ENCODE peak calls at places on chromosomes 5 and 9, in eight cellular contexts. E is hepatocyte, W is OCI-LY7, V is psoas muscle, K is fibroblast of lung, J is neuronal stem cell, T is neural progenitor cell, P is kidney. Z is an unnamed sample.
A peak's percentile ranks its signal among the peaks of the same experiment; 100 is the strongest.

GRCh38 chr5:111548992-111549649 is 36.8 kb upstream of the STARD4 start:
- DNase-seq in T (no peak), J (no peak), V (no peak), E (no peak), P (no peak), W (no peak), K (no peak), Z (no peak)

GRCh38 chr5:19322716-19323485 is 665.1 kb downstream of the CDH18 start:
- DNase-seq in P (no peak), V (no peak), K (peak; percentile 75), W (no peak), T (no peak), E (peak; percentile 28), J (no peak), Z (no peak)

GRCh38 chr5:97529354-97529753 is 346.3 kb upstream of the RIOK2 start:
- DNase-seq in P (no peak), W (no peak), K (no peak), E (no peak), T (no peak), J (no peak), V (no peak), Z (no peak)

GRCh38 chr5:98415663-98416062 is 357.8 kb upstream of the RGMB start:
- DNase-seq in P (no peak), E (no peak), K (no peak), J (no peak), V (no peak), T (no peak), W (no peak), Z (no peak)

GRCh38 chr5:94793816-94794198 is 175.3 kb downstream of the SLF1 start:
- DNase-seq in J (no peak), W (no peak), V (no peak), K (peak; percentile 14), T (no peak), P (no peak), E (no peak), Z (no peak)

GRCh38 chr9:23015557-23015956 is 568.9 kb downstream of the DMRTA1 start:
- DNase-seq in V (no peak), J (no peak), P (no peak), K (no peak), W (no peak), T (no peak), E (no peak), Z (no peak)

GRCh38 chr9:109401990-109402318 is 81.1 kb upstream of the EPB41L4B start:
- DNase-seq in E (no peak), V (no peak), J (no peak), P (no peak), K (no peak), T (no peak), W (no peak), Z (no peak)

GRCh38 chr9:94212531-94212930 is 46.6 kb upstream of the ZNF169 start:
- DNase-seq in E (no peak), W (no peak), P (no peak), V (no peak), T (no peak), K (no peak), J (no peak), Z (no peak)

GRCh38 chr9:97703437-97704326 is 6.5 kb upstream of the XPA start:
- DNase-seq in T (no peak), K (peak; percentile 75), P (no peak), V (no peak), W (no peak), E (peak; percentile 74), J (no peak), Z (no peak)

GRCh38 chr5:126808619-126809018 is 31.7 kb downstream of the LMNB1 start:
- DNase-seq in J (peak; percentile 4), E (peak; percentile 32), W (peak; percentile 56), V (no peak), K (peak; percentile 63), T (peak; percentile 24), P (no peak), Z (no peak)

GRCh38 chr9:102206432-102206831 is 468.0 kb upstream of the GRIN3A start:
- DNase-seq in J (no peak), E (no peak), W (no peak), T (no peak), V (no peak), K (no peak), P (no peak), Z (no peak)

GRCh38 chr5:10355071-10355889 is 1.8 kb downstream of the MARCHF6 start:
- DNase-seq in P (no peak), E (no peak), J (no peak), T (no peak), V (no peak), W (peak; percentile 78), K (peak; percentile 47), Z (no peak)

GRCh38 chr5:17189381-17190036 is 27.9 kb upstream of the BASP1 start:
- DNase-seq in K (peak; percentile 88), W (peak; percentile 82), V (peak; percentile 76), E (peak; percentile 90), J (peak; percentile 86), P (peak; percentile 81), T (peak; percentile 91), Z (peak; percentile 77)

GRCh38 chr5:72848474-72849428 is 32.3 kb downstream of the TNPO1 start:
- DNase-seq in T (peak; percentile 77), P (peak; percentile 85), J (peak; percentile 23), E (peak; percentile 73), V (peak; percentile 82), K (no peak), W (peak; percentile 78), Z (peak; percentile 83)

GRCh38 chr9:111360881-111361280 is 30.9 kb upstream of the OR2K2 start:
- DNase-seq in K (no peak), W (no peak), J (no peak), T (no peak), V (no peak), E (no peak), P (no peak), Z (no peak)

GRCh38 chr5:123440456-123440855 is 17.3 kb upstream of the CEP120 start:
- DNase-seq in J (no peak), T (no peak), P (no peak), W (no peak), K (no peak), E (no peak), V (no peak), Z (no peak)

GRCh38 chr9:134344068-134344820 is 18.0 kb downstream of the RXRA start:
- DNase-seq in J (no peak), V (no peak), T (no peak), E (no peak), P (no peak), K (no peak), W (no peak), Z (no peak)

GRCh38 chr9:134344821-134345310 is 18.6 kb downstream of the RXRA start:
- DNase-seq in E (no peak), W (no peak), V (no peak), K (no peak), J (no peak), P (no peak), T (no peak), Z (no peak)

GRCh38 chr9:134346840-134347239 is 20.6 kb downstream of the RXRA start:
- DNase-seq in W (no peak), P (no peak), V (no peak), T (no peak), E (no peak), J (no peak), K (no peak), Z (no peak)

GRCh38 chr9:134346151-134346550 is 19.9 kb downstream of the RXRA start:
- DNase-seq in J (no peak), T (no peak), E (no peak), V (peak; percentile 81), W (no peak), K (no peak), P (no peak), Z (no peak)

DNA sequence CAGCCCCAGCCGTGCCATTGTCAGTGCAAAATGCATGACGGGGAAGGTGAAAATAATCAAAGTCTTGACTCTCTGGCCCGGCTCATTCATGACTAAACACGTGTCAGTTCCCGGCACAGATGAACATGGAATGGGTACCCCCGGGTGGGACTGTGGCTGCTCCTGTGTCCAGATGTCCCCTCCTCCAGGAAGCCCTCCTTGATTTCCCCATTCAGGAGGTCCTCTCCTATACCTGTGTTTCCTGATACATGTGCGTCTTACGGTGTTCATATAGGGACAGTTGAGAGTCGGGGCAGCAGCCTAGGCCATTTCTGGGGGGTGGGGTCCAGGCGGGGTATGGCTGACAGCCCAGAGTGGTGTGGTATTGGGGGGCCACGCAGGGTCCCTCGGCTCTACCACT is 19.5 kb downstream of the RXRA start:
- DNase-seq in E (no peak), J (no peak), K (no peak), V (no peak), P (no peak), W (no peak), T (no peak), Z (no peak)
- H3K27ac ChIP-seq in E (no peak overlapping the region), J (no peak overlapping the region), K (no peak overlapping the region), V (peak overlapping the region; percentile 53), P (no peak overlapping the region), W (no peak overlapping the region), T (no peak overlapping the region), Z (no peak overlapping the region)

GRCh38 chr9:91844170-91844569 is 105.9 kb downstream of the ROR2 start:
- DNase-seq in P (no peak), K (no peak), V (peak; percentile 65), E (no peak), J (no peak), T (no peak), W (no peak), Z (no peak)
- H3K4me1 ChIP-seq in P (no peaks in the 10 kb centered on the region), K (peaks cover 7% of the 10 kb centered on the region), V (no peaks in the 10 kb centered on the region), E (peaks cover 35% of the 10 kb centered on the region), J (peaks cover 30% of the 10 kb centered on the region), T (peaks cover 38% of the 10 kb centered on the region), W (no peaks in the 10 kb centered on the region), Z (peaks cover 16% of the 10 kb centered on the region)

DNA sequence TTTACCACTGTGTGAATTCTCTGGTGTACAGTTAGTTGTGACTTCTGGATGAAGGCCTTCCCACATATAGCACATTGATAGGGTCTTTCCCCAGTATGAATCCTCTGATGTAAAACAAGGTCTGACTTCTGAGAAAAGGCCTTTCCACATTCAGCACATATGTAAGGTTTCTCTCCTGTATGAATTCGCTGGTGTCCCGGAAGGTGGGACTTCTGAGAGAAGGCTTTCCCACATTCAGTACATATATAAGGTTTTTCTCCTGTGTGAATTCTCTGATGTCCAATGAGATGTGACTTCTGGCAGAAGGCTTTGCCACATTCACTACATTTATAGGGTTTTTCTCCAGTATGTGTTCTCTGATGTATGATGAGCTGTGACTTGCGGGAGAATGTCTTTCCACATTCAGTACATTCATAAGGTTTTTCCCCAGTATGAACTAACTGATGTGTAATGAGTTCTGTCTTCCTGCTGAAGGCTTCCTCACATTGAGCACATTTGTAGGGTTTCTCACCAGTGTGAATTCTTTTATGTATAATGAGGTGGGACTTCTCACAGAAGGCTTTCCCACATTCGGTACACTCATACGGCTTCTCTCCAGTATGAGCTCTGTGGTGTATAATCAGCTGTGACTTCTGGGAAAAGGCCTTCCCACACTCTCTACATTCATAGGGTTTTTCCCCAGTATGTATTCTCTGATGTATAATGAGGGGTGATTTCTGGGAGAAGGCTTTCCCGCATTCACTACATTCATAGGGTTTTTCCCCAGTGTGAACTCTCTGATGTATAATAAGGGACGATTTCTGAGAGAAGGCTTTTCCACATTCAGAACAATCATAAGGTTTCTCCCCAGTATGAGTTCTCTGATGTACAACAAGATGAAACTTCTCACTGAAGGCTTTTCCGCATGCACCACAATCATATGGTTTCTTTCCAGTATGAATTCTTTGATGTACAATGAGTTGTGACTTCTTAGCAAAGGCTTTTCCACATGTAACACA is 9.1 kb downstream of the ZNF300 start:
- DNase-seq in T (no peak), K (peak; percentile 10), V (no peak), P (no peak), W (no peak), E (no peak), J (no peak), Z (no peak)
- H3K4me3 ChIP-seq in T (no peak overlapping the region), K (no peak overlapping the region), V (no peak overlapping the region), P (no peak overlapping the region), W (no peak overlapping the region), E (no peak overlapping the region), J (no peak overlapping the region), Z (no peak overlapping the region)

GRCh38 chr5:173781826-173782670 is 106.1 kb upstream of the CPEB4 start:
- DNase-seq in E (peak; percentile 68), V (peak; percentile 92), T (no peak), K (peak; percentile 95), P (peak; percentile 91), J (no peak), W (peak; percentile 75), Z (peak; percentile 72)
- H3K27ac ChIP-seq in E (peak overlapping the region; percentile 61), V (peak overlapping the region; percentile 72), T (no peak overlapping the region), K (peak overlapping the region; percentile 66), P (peak overlapping the region; percentile 66), J (no peak overlapping the region), W (peak overlapping the region; percentile 12), Z (peak overlapping the region; percentile 61)